ENCODE peak calls at places on chromosome 6, in six cellular contexts. V is fibroblast of gingiva, G is activated T-cell treated with anti-CD3 and anti-CD28 coated beads for 24 hours, F is HTR-8/SVneo, Q is substantia nigra, M is immature natural killer cell. W is an unnamed sample.

GRCh38 chr6:29071831-29072723 is 15.0 kb downstream of the OR2B3 start:
- DNase-seq in V (peak; percentile 9), G (no peak), F (peak; percentile 41), Q (no peak), M (no peak), W (no peak)

GRCh38 chr6:12516070-12516469 is 200.5 kb upstream of the PHACTR1 start:
- DNase-seq in V (no peak), G (no peak), F (no peak), Q (no peak), M (no peak), W (no peak)

GRCh38 chr6:147759088-147759487 is 250.6 kb downstream of the SAMD5 start:
- DNase-seq in V (peak; percentile 76), G (no peak), F (no peak), Q (no peak), M (no peak), W (no peak)

GRCh38 chr6:3340891-3341290 is 82.1 kb downstream of the PSMG4 start:
- DNase-seq in V (peak; percentile 66), G (no peak), F (no peak), Q (no peak), M (no peak), W (no peak)

GRCh38 chr6:98812220-98812619 is 22.2 kb upstream of the POU3F2 start:
- DNase-seq in V (no peak), G (no peak), F (no peak), Q (no peak), M (no peak), W (no peak)

GRCh38 chr6:164069352-164070022 is 655.0 kb downstream of the QKI start:
- DNase-seq in V (no peak), G (no peak), F (no peak), Q (peak; percentile 49), M (no peak), W (no peak)

GRCh38 chr6:143878272-143878760 is 14.0 kb downstream of the ZC2HC1B start:
- DNase-seq in V (no peak), G (no peak), F (no peak), Q (no peak), M (no peak), W (no peak)

GRCh38 chr6:44024597-44025219 is 102.5 kb downstream of the MRPL14 start:
- DNase-seq in V (peak; percentile 50), G (no peak), F (no peak), Q (no peak), M (no peak), W (no peak)

GRCh38 chr6:50795574-50795973 is 23.1 kb upstream of the TFAP2B start:
- DNase-seq in V (no peak), G (no peak), F (no peak), Q (no peak), M (no peak), W (no peak)

GRCh38 chr6:30884521-30885480 is 482 bp downstream of the DDR1 start:
- DNase-seq in V (no peak), G (no peak), F (no peak), Q (peak; percentile 72), M (no peak), W (no peak)

W was measured in HL-60.